ENCODE peak calls at places on chromosomes 16 and 17, in five cellular contexts. C is heart right ventricle, N is mesendoderm, L is kidney, A is substantia nigra. D is an unnamed sample.

GRCh38 chr17:31099051-31099450 is 4.3 kb downstream of the NF1 start:
- DNase-seq in C (no peak), N (no peak), L (no peak), A (no peak), D (no peak)

GRCh38 chr17:74773871-74774286 is 2.3 kb downstream of the NAT9 start:
- DNase-seq in C (no peak), N (no peak), L (no peak), A (no peak), D (no peak)

GRCh38 chr16:85300451-85300968 is 188.2 kb upstream of the CIBAR2 start:
- DNase-seq in C (no peak), N (no peak), L (no peak), A (no peak), D (no peak)

GRCh38 chr16:86886651-86887050 is 308.3 kb downstream of the FOXL1 start:
- DNase-seq in C (no peak), N (peak; percentile 62), L (no peak), A (no peak), D (no peak)

GRCh38 chr16:89600956-89601355 is 12.5 kb upstream of the DPEP1 start:
- DNase-seq in C (no peak), N (no peak), L (no peak), A (no peak), D (no peak)

GRCh38 chr17:38538906-38539305 is 66.8 kb downstream of the SRCIN1 start:
- DNase-seq in C (no peak), N (no peak), L (no peak), A (no peak), D (no peak)

GRCh38 chr16:70472786-70473433 is 18.5 kb downstream of the FCSK start:
- DNase-seq in C (no peak), N (no peak), L (no peak), A (no peak), D (no peak)

GRCh38 chr17:65813306-65813705 is 251.9 kb upstream of the AXIN2 start:
- DNase-seq in C (no peak), N (peak; percentile 48), L (no peak), A (no peak), D (no peak)

GRCh38 chr16:20875358-20875656 is 24.9 kb downstream of the DCUN1D3 start:
- DNase-seq in C (no peak), N (no peak), L (no peak), A (no peak), D (no peak)

GRCh38 chr17:72421128-72422092 is 300.6 kb downstream of the SOX9 start:
- DNase-seq in C (no peak), N (peak; percentile 68), L (peak; percentile 88), A (no peak), D (no peak)

GRCh38 chr17:37826497-37827115 is 81.7 kb upstream of the HNF1B start:
- DNase-seq in C (no peak), N (no peak), L (no peak), A (no peak), D (no peak)

GRCh38 chr16:78122774-78123315 is 23.4 kb downstream of the WWOX start:
- DNase-seq in C (no peak), N (peak; percentile 59), L (no peak), A (no peak), D (no peak)

GRCh38 chr17:6456914-6457687 is 12.8 kb downstream of the PIMREG start:
- DNase-seq in C (peak; percentile 30), N (peak; percentile 41), L (peak; percentile 90), A (no peak), D (no peak)

GRCh38 chr17:21171309-21171922 is 42.5 kb downstream of the TMEM11 start:
- DNase-seq in C (no peak), N (no peak), L (no peak), A (no peak), D (no peak)

GRCh38 chr16:80084614-80085013 is 456.2 kb upstream of the DYNLRB2 start:
- DNase-seq in C (peak; percentile 46), N (peak; percentile 89), L (no peak), A (peak; percentile 1), D (peak; percentile 82)

GRCh38 chr16:82660078-82660645 is 33.4 kb downstream of the CDH13 start:
- DNase-seq in C (no peak), N (no peak), L (peak; percentile 72), A (no peak), D (no peak)

GRCh38 chr17:48655913-48656312 is 29.8 kb upstream of the HOXB9 start:
- DNase-seq in C (no peak), N (no peak), L (no peak), A (no peak), D (no peak)

GRCh38 chr17:58991718-58992331 is 114.9 kb downstream of the TRIM37 start:
- DNase-seq in C (no peak), N (peak; percentile 50), L (no peak), A (no peak), D (no peak)

GRCh38 chr17:10031102-10031501 is 126.0 kb upstream of the RCVRN start:
- DNase-seq in C (no peak), N (no peak), L (no peak), A (no peak), D (no peak)

GRCh38 chr17:71516149-71516548 is 604.7 kb upstream of the SOX9 start:
- DNase-seq in C (no peak), N (no peak), L (no peak), A (no peak), D (no peak)

GRCh38 chr16:77905356-77905920 is 116.9 kb upstream of the CLEC3A start:
- DNase-seq in C (no peak), N (no peak), L (no peak), A (no peak), D (no peak)

GRCh38 chr17:76074390-76075363 is at the start of gene GALR2:
- DNase-seq in C (no peak), N (no peak), L (peak; percentile 78), A (no peak), D (no peak)

GRCh38 chr16:18024566-18024965 is 312.0 kb downstream of the NPIPA8 start:
- DNase-seq in C (no peak), N (no peak), L (no peak), A (no peak), D (no peak)

GRCh38 chr17:52895272-52895671 is 736.8 kb upstream of the CA10 start:
- DNase-seq in C (no peak), N (no peak), L (no peak), A (no peak), D (no peak)

GRCh38 chr17:47203984-47204721 is 5.0 kb upstream of the MYL4 start:
- DNase-seq in C (no peak), N (no peak), L (no peak), A (no peak), D (no peak)

GRCh38 chr16:74567901-74568300 is 39.0 kb downstream of the GLG1 start:
- DNase-seq in C (no peak), N (no peak), L (no peak), A (no peak), D (no peak)

GRCh38 chr17:7558544-7559306 is at the start of gene TNFSF13:
- DNase-seq in C (no peak), N (no peak), L (peak; percentile 90), A (no peak), D (peak; percentile 87)

GRCh38 chr16:12917653-12918052 is 16.3 kb downstream of the SHISA9 start:
- DNase-seq in C (no peak), N (peak; percentile 39), L (no peak), A (no peak), D (no peak)

GRCh38 chr16:87860553-87861299 is 8.6 kb downstream of the SLC7A5 start:
- DNase-seq in C (no peak), N (no peak), L (no peak), A (no peak), D (peak; percentile 88)

GRCh38 chr17:32596666-32597065 is 109.9 kb downstream of the CDK5R1 start:
- DNase-seq in C (no peak), N (peak; percentile 26), L (no peak), A (no peak), D (no peak)

GRCh38 chr16:4500283-4500682 is 24.1 kb downstream of the HMOX2 start:
- DNase-seq in C (no peak), N (peak; percentile 85), L (no peak), A (no peak), D (no peak)
- H3K27ac ChIP-seq in C (peak overlapping the region; percentile 53), N (no peak overlapping the region), L (no peak overlapping the region), A (peak overlapping the region; percentile 92), D (peak overlapping the region; percentile 73)

DNA sequence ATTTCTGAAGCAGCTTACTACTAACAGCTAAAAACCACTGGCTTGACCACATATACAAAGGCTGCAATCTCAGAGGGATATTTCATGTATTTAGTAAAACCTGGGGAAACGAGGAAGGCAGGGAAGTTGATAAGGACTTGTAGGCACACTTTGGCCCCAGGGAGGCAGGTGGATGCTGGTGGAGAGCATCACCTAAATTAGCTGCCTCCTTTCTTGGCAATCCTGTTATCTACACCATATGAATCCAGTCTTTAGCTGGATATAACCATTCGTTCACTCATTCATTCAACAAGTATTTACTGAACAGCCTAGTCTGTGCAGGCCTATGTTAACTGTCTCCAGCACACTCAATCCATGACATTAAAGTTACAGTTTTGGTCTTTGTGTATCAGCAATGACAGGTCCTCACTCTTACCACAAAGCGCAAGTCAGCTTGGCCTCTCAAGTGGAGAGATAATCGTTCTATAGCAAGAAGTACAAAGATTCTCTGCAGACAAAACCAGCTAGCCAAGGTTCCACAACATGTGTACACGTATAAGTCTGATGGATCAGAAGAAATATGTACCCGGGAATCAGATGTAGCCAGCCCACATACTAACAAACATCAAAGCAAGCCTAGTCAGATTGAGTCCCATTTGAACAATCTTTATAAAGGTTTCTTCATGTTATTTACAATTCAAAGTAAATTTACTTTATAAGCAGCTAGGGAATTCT is 10.8 kb downstream of the MRPS23 start:
- DNase-seq in C (no peak), N (no peak), L (no peak), A (no peak), D (peak; percentile 26)
- H3K27ac ChIP-seq in C (peak overlapping the region; percentile 57), N (no peak overlapping the region), L (no peak overlapping the region), A (no peak overlapping the region), D (no peak overlapping the region)

GRCh38 chr17:35898283-35899070 is 18.3 kb upstream of the CCL5 start:
- DNase-seq in C (peak; percentile 9), N (no peak), L (no peak), A (no peak), D (no peak)

GRCh38 chr17:35901776-35902175 is 21.6 kb upstream of the CCL5 start:
- DNase-seq in C (no peak), N (no peak), L (no peak), A (no peak), D (no peak)

GRCh38 chr17:35900280-35900679 is 20.1 kb upstream of the CCL5 start:
- DNase-seq in C (no peak), N (no peak), L (no peak), A (no peak), D (no peak)

GRCh38 chr17:35903451-35903850 is 23.3 kb upstream of the CCL5 start:
- DNase-seq in C (no peak), N (no peak), L (no peak), A (no peak), D (no peak)

GRCh38 chr17:35900693-35901487 is 20.7 kb upstream of the CCL5 start:
- DNase-seq in C (no peak), N (no peak), L (no peak), A (no peak), D (no peak)
- H3K27ac ChIP-seq in C (no peak overlapping the region), N (no peak overlapping the region), L (no peak overlapping the region), A (no peak overlapping the region), D (no peak overlapping the region)

DNA sequence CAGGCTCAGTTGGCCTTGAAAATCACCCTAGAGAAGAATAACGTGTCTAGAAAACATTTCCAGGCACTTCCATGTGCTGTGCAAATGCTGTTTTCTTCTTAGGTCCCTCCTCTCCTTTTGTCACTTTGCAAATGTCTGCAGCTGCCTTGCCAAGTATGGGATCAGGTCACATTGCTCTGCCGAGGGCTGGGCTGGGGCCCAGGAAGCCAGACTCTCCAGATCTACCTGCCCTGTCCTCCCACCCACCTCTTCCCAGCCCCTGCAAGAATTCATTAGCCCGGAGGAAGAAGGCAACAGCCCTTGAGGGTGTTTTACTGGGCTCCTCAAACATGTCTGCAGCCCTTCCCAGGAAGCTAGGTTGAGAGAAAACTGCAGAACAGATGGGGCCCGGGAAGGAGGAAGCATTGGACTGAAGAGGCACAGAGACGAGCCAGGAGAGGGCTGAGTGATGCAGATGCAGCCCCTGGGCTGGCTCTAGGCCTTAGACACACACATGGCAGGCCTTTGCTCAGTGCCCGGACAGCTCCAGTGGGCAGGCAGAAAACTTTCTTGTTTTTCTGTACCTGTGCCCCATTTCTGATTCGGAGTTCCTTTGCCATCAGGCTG is 47.2 kb downstream of the WSB1 start:
- DNase-seq in C (no peak), N (no peak), L (no peak), A (no peak), D (no peak)
- H3K27ac ChIP-seq in C (no peak overlapping the region), N (peak overlapping the region; percentile 73), L (no peak overlapping the region), A (peak overlapping the region; percentile 42), D (no peak overlapping the region)